ENCODE peak calls at places on chromosomes 4 and X, in four cellular contexts. One of them, this sample, is unnamed.
A peak's percentile ranks its signal among the peaks of the same experiment; 100 is the strongest.

GRCh38 chr4:89024051-89024675 is 32.8 kb downstream of the FAM13A start:
- DNase-seq in stomach: peak; percentile 59
- DNase-seq in CD8-positive, alpha-beta memory T cell: peak; percentile 57
- DNase-seq in effector memory CD4-positive, alpha-beta T cell: no peak
- DNase-seq in this sample: no peak

GRCh38 chrX:40058719-40059118 is 39.0 kb downstream of the BCOR start:
- DNase-seq in CD8-positive, alpha-beta memory T cell: no peak
- DNase-seq in effector memory CD4-positive, alpha-beta T cell: no peak
- DNase-seq in stomach: peak; percentile 41
- DNase-seq in this sample: peak; percentile 38

GRCh38 chrX:135327299-135327698 is 18.0 kb downstream of the ETDC start:
- DNase-seq in effector memory CD4-positive, alpha-beta T cell: no peak
- DNase-seq in stomach: no peak
- DNase-seq in CD8-positive, alpha-beta memory T cell: no peak
- DNase-seq in this sample: no peak

GRCh38 chr4:184506527-184507121 is 32.3 kb upstream of the IRF2 start:
- DNase-seq in stomach: no peak
- DNase-seq in effector memory CD4-positive, alpha-beta T cell: no peak
- DNase-seq in CD8-positive, alpha-beta memory T cell: peak; percentile 16
- DNase-seq in this sample: no peak

GRCh38 chr4:84309191-84309590 is 189.9 kb downstream of the NKX6-1 start:
- DNase-seq in CD8-positive, alpha-beta memory T cell: no peak
- DNase-seq in effector memory CD4-positive, alpha-beta T cell: no peak
- DNase-seq in stomach: no peak
- DNase-seq in this sample: no peak

GRCh38 chr4:169033660-169034059 is 23.6 kb upstream of the CBR4 start:
- DNase-seq in effector memory CD4-positive, alpha-beta T cell: no peak
- DNase-seq in CD8-positive, alpha-beta memory T cell: no peak
- DNase-seq in stomach: no peak
- DNase-seq in this sample: peak; percentile 19

GRCh38 chrX:37942170-37942569 is 64.2 kb upstream of the SYTL5 start:
- DNase-seq in CD8-positive, alpha-beta memory T cell: no peak
- DNase-seq in stomach: no peak
- DNase-seq in effector memory CD4-positive, alpha-beta T cell: no peak
- DNase-seq in this sample: no peak

GRCh38 chr4:64883087-64883926 is 474.1 kb upstream of the TECRL start:
- DNase-seq in effector memory CD4-positive, alpha-beta T cell: no peak
- DNase-seq in stomach: no peak
- DNase-seq in CD8-positive, alpha-beta memory T cell: no peak
- DNase-seq in this sample: no peak

GRCh38 chrX:88202149-88202548 is 544.9 kb upstream of the CPXCR1 start:
- DNase-seq in effector memory CD4-positive, alpha-beta T cell: no peak
- DNase-seq in CD8-positive, alpha-beta memory T cell: no peak
- DNase-seq in stomach: no peak
- DNase-seq in this sample: no peak

GRCh38 chrX:129955682-129956081 is 26.8 kb upstream of the BCORL1 start:
- DNase-seq in stomach: no peak
- DNase-seq in effector memory CD4-positive, alpha-beta T cell: no peak
- DNase-seq in CD8-positive, alpha-beta memory T cell: no peak
- DNase-seq in this sample: no peak
- H3K4me1 ChIP-seq in stomach: peaks cover 24% of the 10 kb centered on the region
- H3K4me1 ChIP-seq in effector memory CD4-positive, alpha-beta T cell: peaks cover 3% of the 10 kb centered on the region
- H3K4me1 ChIP-seq in CD8-positive, alpha-beta memory T cell: peaks cover 12% of the 10 kb centered on the region
- H3K4me1 ChIP-seq in this sample: no peaks in the 10 kb centered on the region

GRCh38 chrX:154435171-154435733 is 1.7 kb upstream of the GDI1 start:
- DNase-seq in effector memory CD4-positive, alpha-beta T cell: no peak
- DNase-seq in stomach: no peak
- DNase-seq in CD8-positive, alpha-beta memory T cell: no peak
- DNase-seq in this sample: peak; percentile 57

GRCh38 chrX:154437971-154438893 is 1.3 kb downstream of the GDI1 start:
- DNase-seq in effector memory CD4-positive, alpha-beta T cell: no peak
- DNase-seq in CD8-positive, alpha-beta memory T cell: no peak
- DNase-seq in stomach: no peak
- DNase-seq in this sample: no peak

GRCh38 chrX:154436290-154436596 is 711 bp upstream of the GDI1 start:
- DNase-seq in stomach: no peak
- DNase-seq in CD8-positive, alpha-beta memory T cell: no peak
- DNase-seq in effector memory CD4-positive, alpha-beta T cell: no peak
- DNase-seq in this sample: no peak

GRCh38 chrX:154436597-154437397 is at the start of gene GDI1:
- DNase-seq in CD8-positive, alpha-beta memory T cell: peak; percentile 58
- DNase-seq in stomach: peak; percentile 43
- DNase-seq in effector memory CD4-positive, alpha-beta T cell: peak; percentile 46
- DNase-seq in this sample: peak; percentile 70

DNA sequence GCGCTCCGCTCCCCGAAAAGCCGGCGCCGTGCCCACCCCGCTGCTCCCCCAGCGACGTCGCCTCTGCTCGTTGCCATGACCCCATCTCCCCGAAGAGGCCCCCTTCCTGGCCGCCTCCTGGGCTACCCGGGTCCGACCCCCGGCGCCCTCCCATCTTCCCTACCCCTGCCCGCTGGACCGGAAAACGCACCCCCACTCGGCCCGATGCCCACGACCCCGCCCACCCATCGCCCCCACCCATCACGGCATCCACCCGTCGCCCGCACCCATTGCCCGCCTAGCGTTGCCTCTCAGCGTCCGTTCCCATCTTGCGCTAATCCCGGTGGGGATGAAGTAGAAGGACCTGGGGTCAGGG is 421 bp downstream of the GDI1 start:
- DNase-seq in stomach: no peak
- DNase-seq in effector memory CD4-positive, alpha-beta T cell: no peak
- DNase-seq in CD8-positive, alpha-beta memory T cell: no peak
- DNase-seq in this sample: peak; percentile 67
- H3K36me3 ChIP-seq in stomach: peaks cover 53% of the 10 kb centered on the region
- H3K36me3 ChIP-seq in effector memory CD4-positive, alpha-beta T cell: peaks cover 9% of the 10 kb centered on the region
- H3K36me3 ChIP-seq in CD8-positive, alpha-beta memory T cell: no peaks in the 10 kb centered on the region
- H3K36me3 ChIP-seq in this sample: no peaks in the 10 kb centered on the region

GRCh38 chr4:177436456-177436855 is 5.8 kb downstream of the AGA start:
- DNase-seq in effector memory CD4-positive, alpha-beta T cell: no peak
- DNase-seq in stomach: no peak
- DNase-seq in CD8-positive, alpha-beta memory T cell: no peak
- DNase-seq in this sample: no peak

GRCh38 chr4:177441803-177442622 is at the start of gene AGA:
- DNase-seq in CD8-positive, alpha-beta memory T cell: peak; percentile 96
- DNase-seq in effector memory CD4-positive, alpha-beta T cell: peak; percentile 91
- DNase-seq in stomach: peak; percentile 97
- DNase-seq in this sample: peak; percentile 96

GRCh38 chr4:177444911-177445736 is 2.9 kb upstream of the AGA start:
- DNase-seq in CD8-positive, alpha-beta memory T cell: no peak
- DNase-seq in stomach: no peak
- DNase-seq in effector memory CD4-positive, alpha-beta T cell: no peak
- DNase-seq in this sample: no peak

GRCh38 chr4:177442623-177443155 is 452 bp upstream of the AGA start:
- DNase-seq in stomach: no peak
- DNase-seq in CD8-positive, alpha-beta memory T cell: no peak
- DNase-seq in effector memory CD4-positive, alpha-beta T cell: no peak
- DNase-seq in this sample: no peak

GRCh38 chr4:177441061-177441802 is 1.0 kb downstream of the AGA start:
- DNase-seq in stomach: no peak
- DNase-seq in CD8-positive, alpha-beta memory T cell: peak; percentile 26
- DNase-seq in effector memory CD4-positive, alpha-beta T cell: no peak
- DNase-seq in this sample: no peak
- H3K27ac ChIP-seq in stomach: peak overlapping the region; percentile 95
- H3K27ac ChIP-seq in CD8-positive, alpha-beta memory T cell: peak overlapping the region; percentile 88
- H3K27ac ChIP-seq in effector memory CD4-positive, alpha-beta T cell: peak overlapping the region; percentile 85
- H3K27ac ChIP-seq in this sample: peak overlapping the region; percentile 81

DNA sequence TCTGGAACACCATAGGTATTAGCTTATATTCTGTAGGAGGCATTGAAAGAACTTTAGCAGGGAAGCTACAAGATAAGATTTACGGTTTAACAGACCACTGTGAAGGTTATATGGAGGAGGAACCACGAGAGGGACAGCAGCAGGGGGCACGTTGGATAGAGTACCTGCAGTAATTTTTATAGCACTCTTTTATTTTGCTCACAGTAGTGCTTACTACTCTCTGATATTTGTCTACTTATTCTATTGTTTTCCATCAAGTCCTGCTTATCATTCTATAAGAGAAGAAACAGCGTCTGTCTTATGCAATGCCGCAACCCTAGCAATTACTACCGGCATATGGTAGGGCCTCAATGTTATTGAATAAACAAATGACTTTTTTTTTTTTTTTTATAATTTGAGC is 122.5 kb downstream of the PCDH7 start:
- DNase-seq in effector memory CD4-positive, alpha-beta T cell: no peak
- DNase-seq in CD8-positive, alpha-beta memory T cell: no peak
- DNase-seq in stomach: no peak
- DNase-seq in this sample: no peak
- H3K4me1 ChIP-seq in effector memory CD4-positive, alpha-beta T cell: no peaks in the 10 kb centered on the region
- H3K4me1 ChIP-seq in CD8-positive, alpha-beta memory T cell: no peaks in the 10 kb centered on the region
- H3K4me1 ChIP-seq in stomach: peaks cover 11% of the 10 kb centered on the region
- H3K4me1 ChIP-seq in this sample: no peaks in the 10 kb centered on the region

GRCh38 chr4:108143515-108143914 is 25.2 kb downstream of the LEF1 start:
- DNase-seq in stomach: no peak
- DNase-seq in CD8-positive, alpha-beta memory T cell: no peak
- DNase-seq in effector memory CD4-positive, alpha-beta T cell: no peak
- DNase-seq in this sample: no peak

GRCh38 chr4:108141213-108142045 is 27.3 kb downstream of the LEF1 start:
- DNase-seq in stomach: no peak
- DNase-seq in effector memory CD4-positive, alpha-beta T cell: no peak
- DNase-seq in CD8-positive, alpha-beta memory T cell: peak; percentile 35
- DNase-seq in this sample: no peak

GRCh38 chr4:108140328-108140727 is 28.4 kb downstream of the LEF1 start:
- DNase-seq in CD8-positive, alpha-beta memory T cell: peak; percentile 67
- DNase-seq in stomach: no peak
- DNase-seq in effector memory CD4-positive, alpha-beta T cell: no peak
- DNase-seq in this sample: no peak

GRCh38 chr4:108144451-108144850 is 24.3 kb downstream of the LEF1 start:
- DNase-seq in CD8-positive, alpha-beta memory T cell: peak; percentile 51
- DNase-seq in effector memory CD4-positive, alpha-beta T cell: no peak
- DNase-seq in stomach: no peak
- DNase-seq in this sample: no peak

DNA sequence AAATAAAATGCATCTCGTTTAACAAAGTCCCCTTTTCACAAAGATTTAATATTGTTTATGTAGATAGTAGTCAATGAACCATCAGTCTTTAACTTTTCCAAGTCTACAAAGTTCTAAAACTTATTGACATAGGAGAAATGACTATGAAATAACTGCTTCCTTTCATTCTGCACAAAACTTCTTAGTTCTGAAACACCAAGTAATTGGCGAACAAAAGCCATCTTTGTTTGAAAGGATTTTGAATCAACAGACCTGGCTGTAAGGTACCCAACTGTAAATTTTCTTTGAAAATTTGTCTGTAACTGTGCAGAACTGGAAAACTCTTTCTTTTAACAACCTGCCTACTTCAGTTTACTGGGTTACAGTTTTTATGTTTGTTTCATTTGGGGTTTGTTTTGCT is 25.9 kb downstream of the LEF1 start:
- DNase-seq in stomach: no peak
- DNase-seq in CD8-positive, alpha-beta memory T cell: no peak
- DNase-seq in effector memory CD4-positive, alpha-beta T cell: no peak
- DNase-seq in this sample: no peak
- H3K36me3 ChIP-seq in stomach: no peaks in the 10 kb centered on the region
- H3K36me3 ChIP-seq in CD8-positive, alpha-beta memory T cell: no peaks in the 10 kb centered on the region
- H3K36me3 ChIP-seq in effector memory CD4-positive, alpha-beta T cell: peaks cover 5% of the 10 kb centered on the region
- H3K36me3 ChIP-seq in this sample: no peaks in the 10 kb centered on the region

GRCh38 chr4:113020966-113021365 is 28.5 kb upstream of the ANK2 start:
- DNase-seq in CD8-positive, alpha-beta memory T cell: no peak
- DNase-seq in effector memory CD4-positive, alpha-beta T cell: no peak
- DNase-seq in stomach: no peak
- DNase-seq in this sample: no peak
- H3K27ac ChIP-seq in CD8-positive, alpha-beta memory T cell: no peak overlapping the region
- H3K27ac ChIP-seq in effector memory CD4-positive, alpha-beta T cell: no peak overlapping the region
- H3K27ac ChIP-seq in stomach: no peak overlapping the region
- H3K27ac ChIP-seq in this sample: no peak overlapping the region

GRCh38 chr4:57073559-57073958 is 36.6 kb downstream of the IGFBP7 start:
- DNase-seq in CD8-positive, alpha-beta memory T cell: no peak
- DNase-seq in stomach: no peak
- DNase-seq in effector memory CD4-positive, alpha-beta T cell: no peak
- DNase-seq in this sample: no peak
- H3K4me1 ChIP-seq in CD8-positive, alpha-beta memory T cell: no peaks in the 10 kb centered on the region
- H3K4me1 ChIP-seq in stomach: peaks cover 16% of the 10 kb centered on the region
- H3K4me1 ChIP-seq in effector memory CD4-positive, alpha-beta T cell: no peaks in the 10 kb centered on the region
- H3K4me1 ChIP-seq in this sample: peaks cover 2% of the 10 kb centered on the region

GRCh38 chr4:80466618-80467017 is 131.1 kb downstream of the CFAP299 start:
- DNase-seq in stomach: no peak
- DNase-seq in effector memory CD4-positive, alpha-beta T cell: no peak
- DNase-seq in CD8-positive, alpha-beta memory T cell: no peak
- DNase-seq in this sample: no peak
- H3K36me3 ChIP-seq in stomach: no peaks in the 10 kb centered on the region
- H3K36me3 ChIP-seq in effector memory CD4-positive, alpha-beta T cell: no peaks in the 10 kb centered on the region
- H3K36me3 ChIP-seq in CD8-positive, alpha-beta memory T cell: no peaks in the 10 kb centered on the region
- H3K36me3 ChIP-seq in this sample: no peaks in the 10 kb centered on the region

DNA sequence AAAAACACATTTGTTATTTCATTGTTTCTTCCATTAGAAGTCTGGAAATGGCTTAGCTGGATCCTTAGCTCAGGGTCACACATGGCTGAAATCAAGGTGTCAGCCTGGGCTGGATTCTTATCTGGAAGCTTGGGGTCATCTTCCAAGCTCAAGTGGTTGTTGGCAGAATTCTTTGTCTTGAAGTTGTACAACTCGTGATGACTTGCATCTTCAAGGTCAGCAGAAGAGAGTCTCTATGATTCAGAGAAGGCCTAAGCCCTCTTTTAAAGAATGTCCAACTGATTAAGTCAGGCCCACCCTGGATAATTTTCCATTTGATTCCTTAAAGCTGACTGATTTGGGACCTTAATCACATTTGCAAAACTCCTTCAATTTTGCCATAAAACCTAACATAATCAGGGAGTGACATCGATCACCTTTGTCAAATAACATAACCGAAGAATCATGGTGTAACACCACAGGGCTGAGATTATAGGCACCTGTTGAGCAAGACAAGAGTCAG is 22.1 kb downstream of the TMSB4X start:
- DNase-seq in effector memory CD4-positive, alpha-beta T cell: no peak
- DNase-seq in CD8-positive, alpha-beta memory T cell: no peak
- DNase-seq in stomach: no peak
- DNase-seq in this sample: no peak
- H3K27ac ChIP-seq in effector memory CD4-positive, alpha-beta T cell: peak overlapping the region; percentile 70
- H3K27ac ChIP-seq in CD8-positive, alpha-beta memory T cell: no peak overlapping the region
- H3K27ac ChIP-seq in stomach: peak overlapping the region; percentile 77
- H3K27ac ChIP-seq in this sample: peak overlapping the region; percentile 73

This sample was measured in pancreas.